ENCODE peak calls at places on chromosomes 12 and 14, in five cellular contexts. V is NCI-H446; A is HAP-1; N is foreskin fibroblast; R is stimulated activated CD8-positive, alpha-beta memory T cell treated with anti-CD3 and anti-CD28 coated beads, Interleukin-4, amount 100 ng/mL, for 24 hours. C is an unnamed sample.

GRCh38 chr12:9940370-9940769 is 8.2 kb upstream of the CLEC2A start:
- DNase-seq in N (no peak), A (no peak), R (no peak), V (no peak), C (peak)

GRCh38 chr12:88393017-88393767 is 187.1 kb downstream of the KITLG start:
- DNase-seq in N (peak), A (no peak), V (no peak), R (no peak), C (peak)

GRCh38 chr12:10501031-10501430 is 4.7 kb upstream of the EIF2S3B start:
- DNase-seq in A (no peak), N (no peak), V (no peak), R (no peak), C (no peak)

GRCh38 chr14:105223260-105223659 is 25.1 kb upstream of the BTBD6 start:
- DNase-seq in N (no peak), V (no peak), A (no peak), R (no peak), C (no peak)

GRCh38 chr12:132427999-132428871 is 61.7 kb upstream of the FBRSL1 start:
- DNase-seq in A (no peak), R (no peak), V (no peak), N (no peak), C (no peak)

GRCh38 chr12:78853231-78853630 is 11.3 kb upstream of the SYT1 start:
- DNase-seq in N (no peak), R (no peak), V (no peak), A (no peak), C (no peak)

GRCh38 chr12:116366456-116366776 is 88.9 kb upstream of the MED13L start:
- DNase-seq in A (peak), N (no peak), R (no peak), V (peak), C (no peak)

GRCh38 chr14:95386536-95386935 is 66.8 kb upstream of the CLMN start:
- DNase-seq in A (no peak), V (no peak), N (no peak), R (no peak), C (no peak)

GRCh38 chr12:112738531-112738930 is 53.0 kb upstream of the RPH3A start:
- DNase-seq in R (no peak), N (peak), V (peak), A (no peak), C (no peak)

GRCh38 chr12:124688356-124688992 is 121.1 kb upstream of the NCOR2 start:
- DNase-seq in A (no peak), N (no peak), R (no peak), V (no peak), C (no peak)

GRCh38 chr12:132026061-132026795 is 76.5 kb downstream of the EP400 start:
- DNase-seq in N (no peak), A (no peak), R (no peak), V (no peak), C (no peak)

GRCh38 chr12:115450017-115450416 is 766.0 kb upstream of the TBX3 start:
- DNase-seq in N (no peak), V (no peak), R (no peak), A (no peak), C (peak)

GRCh38 chr12:11580125-11580751 is 69.2 kb upstream of the ETV6 start:
- DNase-seq in A (no peak), N (peak), V (peak), R (no peak), C (no peak)

GRCh38 chr14:89432226-89432625 is 15.2 kb upstream of the FOXN3 start:
- DNase-seq in R (no peak), V (no peak), N (no peak), A (peak), C (no peak)

GRCh38 chr14:105899657-105900397 is 373.4 kb downstream of the TMEM121 start:
- DNase-seq in A (no peak), N (no peak), R (no peak), V (peak), C (no peak)

GRCh38 chr12:30106204-30106603 is 322.5 kb upstream of the TMTC1 start:
- DNase-seq in N (no peak), R (no peak), A (no peak), V (no peak), C (no peak)

GRCh38 chr14:27367345-27367744 is 769.5 kb upstream of the NOVA1 start:
- DNase-seq in R (no peak), V (no peak), A (no peak), N (no peak), C (no peak)

GRCh38 chr12:87870493-87870892 is 158.7 kb downstream of the C12orf50 start:
- DNase-seq in R (no peak), A (peak), N (no peak), V (no peak), C (no peak)

GRCh38 chr14:103444837-103445524 is 59.8 kb downstream of the MARK3 start:
- DNase-seq in R (no peak), V (no peak), A (no peak), N (peak), C (no peak)

GRCh38 chr14:90093942-90094595 is 32.3 kb downstream of the KCNK13 start:
- DNase-seq in N (peak), R (no peak), A (no peak), V (no peak), C (no peak)

GRCh38 chr12:23004473-23005020 is 379.6 kb downstream of the ETNK1 start:
- DNase-seq in A (no peak), N (no peak), V (no peak), R (no peak), C (no peak)

GRCh38 chr14:23407516-23408306 is at the start of gene MYH6:
- DNase-seq in N (no peak), A (no peak), V (no peak), R (no peak), C (no peak)

GRCh38 chr12:130920711-130921381 is 32.9 kb upstream of the ADGRD1 start:
- DNase-seq in A (no peak), N (peak), V (no peak), R (no peak), C (no peak)

GRCh38 chr14:94880805-94881204 is 110.9 kb upstream of the GSC start:
- DNase-seq in V (no peak), R (no peak), N (no peak), A (no peak), C (no peak)

GRCh38 chr12:123397400-123397799 is 13.5 kb downstream of the KMT5A start:
- DNase-seq in A (no peak), V (no peak), R (no peak), N (peak), C (no peak)

GRCh38 chr14:63297387-63297786 is 21.3 kb downstream of the GPHB5 start:
- DNase-seq in N (no peak), A (no peak), R (no peak), V (no peak), C (no peak)

GRCh38 chr12:50390284-50390683 is 6.1 kb downstream of the FAM186A start:
- DNase-seq in N (peak), R (no peak), V (no peak), A (no peak), C (no peak)

GRCh38 chr12:53660064-53660463 is 15.8 kb downstream of the ATP5MC2 start:
- DNase-seq in A (no peak), R (no peak), V (peak), N (no peak), C (no peak)

GRCh38 chr12:39846971-39847661 is 227.5 kb upstream of the ABCD2 start:
- DNase-seq in A (peak), N (peak), R (no peak), V (no peak), C (no peak)

GRCh38 chr12:104687823-104688573 is 231.2 kb downstream of the CHST11 start:
- DNase-seq in R (peak), V (no peak), N (no peak), A (no peak), C (no peak)

GRCh38 chr14:45065540-45065939 is 18.4 kb upstream of the PRPF39 start:
- DNase-seq in R (no peak), V (no peak), N (no peak), A (no peak), C (no peak)

GRCh38 chr12:14664434-14665023 is 31.9 kb downstream of the GUCY2C start:
- DNase-seq in V (peak), R (no peak), N (peak), A (peak), C (no peak)

GRCh38 chr12:122045262-122045661 is 23.6 kb downstream of the BCL7A start:
- DNase-seq in N (no peak), V (no peak), A (no peak), R (no peak), C (no peak)

GRCh38 chr14:71441142-71441541 is 491.1 kb upstream of the RGS6 start:
- DNase-seq in A (no peak), V (peak), N (no peak), R (no peak), C (no peak)

GRCh38 chr12:8699714-8700113 is 1.9 kb downstream of the RIMKLB start:
- DNase-seq in A (no peak), V (no peak), N (no peak), R (no peak), C (no peak)

GRCh38 chr12:120116443-120116791 is at the start of gene RAB35:
- DNase-seq in V (no peak), R (no peak), A (no peak), N (no peak), C (no peak)

GRCh38 chr12:63875703-63876102 is 31.2 kb downstream of the SRGAP1 start:
- DNase-seq in A (no peak), V (no peak), R (no peak), N (no peak), C (no peak)

C was measured in NT2/D1.